ENCODE peak calls at places on chromosomes 6 and 20, in nine cellular contexts. One of them, this sample, is unnamed.

GRCh38 chr20:2825770-2826169 is 9.6 kb downstream of the TMEM239 start:
- DNase-seq in fibroblast of lung: no peak
- DNase-seq in NCI-H226: no peak
- DNase-seq in ovary: no peak
- DNase-seq in activated CD4-positive, alpha-beta T cell treated with anti-CD3 and anti-CD28 coated beads for 36 hours: no peak
- DNase-seq in adrenal gland: no peak
- DNase-seq in activated T-cell treated with anti-CD3 and anti-CD28 coated beads for 48 hours: no peak
- DNase-seq in caudate nucleus: no peak
- DNase-seq in breast epithelium: no peak
- DNase-seq in this sample: no peak

GRCh38 chr6:136592930-136593673 is 42.9 kb upstream of the MAP7 start:
- DNase-seq in ovary: no peak
- DNase-seq in activated T-cell treated with anti-CD3 and anti-CD28 coated beads for 48 hours: no peak
- DNase-seq in fibroblast of lung: peak; percentile 43
- DNase-seq in caudate nucleus: no peak
- DNase-seq in activated CD4-positive, alpha-beta T cell treated with anti-CD3 and anti-CD28 coated beads for 36 hours: no peak
- DNase-seq in NCI-H226: peak; percentile 66
- DNase-seq in breast epithelium: no peak
- DNase-seq in adrenal gland: no peak
- DNase-seq in this sample: no peak

GRCh38 chr6:165886169-165886568 is 223.1 kb upstream of the PDE10A start:
- DNase-seq in adrenal gland: no peak
- DNase-seq in caudate nucleus: no peak
- DNase-seq in activated CD4-positive, alpha-beta T cell treated with anti-CD3 and anti-CD28 coated beads for 36 hours: no peak
- DNase-seq in breast epithelium: no peak
- DNase-seq in ovary: no peak
- DNase-seq in fibroblast of lung: no peak
- DNase-seq in activated T-cell treated with anti-CD3 and anti-CD28 coated beads for 48 hours: no peak
- DNase-seq in NCI-H226: no peak
- DNase-seq in this sample: no peak

GRCh38 chr6:108559884-108560462 is 744 bp upstream of the FOXO3 start:
- DNase-seq in adrenal gland: peak; percentile 82
- DNase-seq in NCI-H226: peak; percentile 64
- DNase-seq in breast epithelium: peak; percentile 78
- DNase-seq in activated T-cell treated with anti-CD3 and anti-CD28 coated beads for 48 hours: peak; percentile 13
- DNase-seq in caudate nucleus: no peak
- DNase-seq in ovary: peak; percentile 81
- DNase-seq in activated CD4-positive, alpha-beta T cell treated with anti-CD3 and anti-CD28 coated beads for 36 hours: peak; percentile 44
- DNase-seq in fibroblast of lung: peak; percentile 81
- DNase-seq in this sample: no peak

GRCh38 chr20:6178537-6178936 is 55.7 kb upstream of the FERMT1 start:
- DNase-seq in breast epithelium: no peak
- DNase-seq in adrenal gland: no peak
- DNase-seq in caudate nucleus: no peak
- DNase-seq in activated CD4-positive, alpha-beta T cell treated with anti-CD3 and anti-CD28 coated beads for 36 hours: no peak
- DNase-seq in fibroblast of lung: peak; percentile 66
- DNase-seq in activated T-cell treated with anti-CD3 and anti-CD28 coated beads for 48 hours: no peak
- DNase-seq in NCI-H226: no peak
- DNase-seq in ovary: no peak
- DNase-seq in this sample: no peak

GRCh38 chr6:25913741-25914140 is 16.8 kb downstream of the SLC17A2 start:
- DNase-seq in activated CD4-positive, alpha-beta T cell treated with anti-CD3 and anti-CD28 coated beads for 36 hours: peak; percentile 44
- DNase-seq in adrenal gland: no peak
- DNase-seq in breast epithelium: no peak
- DNase-seq in ovary: no peak
- DNase-seq in fibroblast of lung: no peak
- DNase-seq in NCI-H226: no peak
- DNase-seq in caudate nucleus: no peak
- DNase-seq in activated T-cell treated with anti-CD3 and anti-CD28 coated beads for 48 hours: no peak
- DNase-seq in this sample: no peak

GRCh38 chr6:160831751-160832150 is 129.7 kb downstream of the PLG start:
- DNase-seq in breast epithelium: no peak
- DNase-seq in adrenal gland: no peak
- DNase-seq in caudate nucleus: no peak
- DNase-seq in activated T-cell treated with anti-CD3 and anti-CD28 coated beads for 48 hours: no peak
- DNase-seq in ovary: no peak
- DNase-seq in activated CD4-positive, alpha-beta T cell treated with anti-CD3 and anti-CD28 coated beads for 36 hours: no peak
- DNase-seq in NCI-H226: no peak
- DNase-seq in fibroblast of lung: no peak
- DNase-seq in this sample: no peak

GRCh38 chr6:7169296-7169721 is 61.5 kb downstream of the RREB1 start:
- DNase-seq in NCI-H226: no peak
- DNase-seq in activated CD4-positive, alpha-beta T cell treated with anti-CD3 and anti-CD28 coated beads for 36 hours: no peak
- DNase-seq in activated T-cell treated with anti-CD3 and anti-CD28 coated beads for 48 hours: no peak
- DNase-seq in ovary: peak; percentile 29
- DNase-seq in adrenal gland: peak; percentile 60
- DNase-seq in caudate nucleus: no peak
- DNase-seq in breast epithelium: no peak
- DNase-seq in fibroblast of lung: peak; percentile 66
- DNase-seq in this sample: peak; percentile 80

GRCh38 chr6:39166189-39166917 is 51.4 kb upstream of the SAYSD1 start:
- DNase-seq in caudate nucleus: no peak
- DNase-seq in NCI-H226: peak; percentile 38
- DNase-seq in activated CD4-positive, alpha-beta T cell treated with anti-CD3 and anti-CD28 coated beads for 36 hours: peak; percentile 93
- DNase-seq in fibroblast of lung: peak; percentile 51
- DNase-seq in activated T-cell treated with anti-CD3 and anti-CD28 coated beads for 48 hours: peak; percentile 80
- DNase-seq in adrenal gland: peak; percentile 82
- DNase-seq in breast epithelium: peak; percentile 59
- DNase-seq in ovary: peak; percentile 71
- DNase-seq in this sample: no peak

GRCh38 chr6:105510746-105511145 is 107.9 kb upstream of the PREP start:
- DNase-seq in adrenal gland: no peak
- DNase-seq in breast epithelium: no peak
- DNase-seq in activated CD4-positive, alpha-beta T cell treated with anti-CD3 and anti-CD28 coated beads for 36 hours: no peak
- DNase-seq in NCI-H226: peak; percentile 12
- DNase-seq in ovary: no peak
- DNase-seq in caudate nucleus: no peak
- DNase-seq in activated T-cell treated with anti-CD3 and anti-CD28 coated beads for 48 hours: no peak
- DNase-seq in fibroblast of lung: no peak
- DNase-seq in this sample: no peak

GRCh38 chr20:57703013-57703412 is 6.8 kb downstream of the PMEPA1 start:
- DNase-seq in breast epithelium: no peak
- DNase-seq in NCI-H226: no peak
- DNase-seq in fibroblast of lung: no peak
- DNase-seq in caudate nucleus: no peak
- DNase-seq in ovary: no peak
- DNase-seq in activated CD4-positive, alpha-beta T cell treated with anti-CD3 and anti-CD28 coated beads for 36 hours: no peak
- DNase-seq in adrenal gland: no peak
- DNase-seq in activated T-cell treated with anti-CD3 and anti-CD28 coated beads for 48 hours: no peak
- DNase-seq in this sample: no peak

GRCh38 chr6:149041953-149042352 is 275.6 kb upstream of the TAB2 start:
- DNase-seq in activated CD4-positive, alpha-beta T cell treated with anti-CD3 and anti-CD28 coated beads for 36 hours: no peak
- DNase-seq in adrenal gland: no peak
- DNase-seq in NCI-H226: no peak
- DNase-seq in breast epithelium: no peak
- DNase-seq in caudate nucleus: no peak
- DNase-seq in activated T-cell treated with anti-CD3 and anti-CD28 coated beads for 48 hours: no peak
- DNase-seq in fibroblast of lung: no peak
- DNase-seq in ovary: no peak
- DNase-seq in this sample: no peak

GRCh38 chr6:56799966-56800365 is 154.9 kb upstream of the BEND6 start:
- DNase-seq in activated CD4-positive, alpha-beta T cell treated with anti-CD3 and anti-CD28 coated beads for 36 hours: no peak
- DNase-seq in breast epithelium: no peak
- DNase-seq in ovary: no peak
- DNase-seq in NCI-H226: no peak
- DNase-seq in activated T-cell treated with anti-CD3 and anti-CD28 coated beads for 48 hours: no peak
- DNase-seq in fibroblast of lung: no peak
- DNase-seq in caudate nucleus: no peak
- DNase-seq in adrenal gland: no peak
- DNase-seq in this sample: no peak

GRCh38 chr20:48794360-48794759 is 33.4 kb downstream of the PREX1 start:
- DNase-seq in NCI-H226: no peak
- DNase-seq in ovary: no peak
- DNase-seq in caudate nucleus: peak; percentile 19
- DNase-seq in activated T-cell treated with anti-CD3 and anti-CD28 coated beads for 48 hours: no peak
- DNase-seq in adrenal gland: no peak
- DNase-seq in activated CD4-positive, alpha-beta T cell treated with anti-CD3 and anti-CD28 coated beads for 36 hours: no peak
- DNase-seq in fibroblast of lung: no peak
- DNase-seq in breast epithelium: no peak
- DNase-seq in this sample: no peak

GRCh38 chr20:5691918-5692618 is 58.1 kb upstream of the SHLD1 start:
- DNase-seq in fibroblast of lung: no peak
- DNase-seq in breast epithelium: no peak
- DNase-seq in adrenal gland: no peak
- DNase-seq in activated CD4-positive, alpha-beta T cell treated with anti-CD3 and anti-CD28 coated beads for 36 hours: peak; percentile 19
- DNase-seq in activated T-cell treated with anti-CD3 and anti-CD28 coated beads for 48 hours: no peak
- DNase-seq in NCI-H226: no peak
- DNase-seq in caudate nucleus: no peak
- DNase-seq in ovary: no peak
- DNase-seq in this sample: no peak

GRCh38 chr20:10558635-10559187 is 115.1 kb downstream of the JAG1 start:
- DNase-seq in adrenal gland: no peak
- DNase-seq in breast epithelium: no peak
- DNase-seq in NCI-H226: no peak
- DNase-seq in fibroblast of lung: peak; percentile 94
- DNase-seq in activated CD4-positive, alpha-beta T cell treated with anti-CD3 and anti-CD28 coated beads for 36 hours: peak; percentile 75
- DNase-seq in activated T-cell treated with anti-CD3 and anti-CD28 coated beads for 48 hours: peak; percentile 23
- DNase-seq in ovary: no peak
- DNase-seq in caudate nucleus: no peak
- DNase-seq in this sample: no peak

GRCh38 chr6:144334150-144334708 is 49.1 kb downstream of the UTRN start:
- DNase-seq in caudate nucleus: no peak
- DNase-seq in activated CD4-positive, alpha-beta T cell treated with anti-CD3 and anti-CD28 coated beads for 36 hours: peak; percentile 81
- DNase-seq in ovary: no peak
- DNase-seq in activated T-cell treated with anti-CD3 and anti-CD28 coated beads for 48 hours: peak; percentile 44
- DNase-seq in NCI-H226: no peak
- DNase-seq in adrenal gland: no peak
- DNase-seq in breast epithelium: no peak
- DNase-seq in fibroblast of lung: no peak
- DNase-seq in this sample: no peak

GRCh38 chr6:99507648-99508047 is 7.6 kb downstream of the USP45 start:
- DNase-seq in caudate nucleus: no peak
- DNase-seq in NCI-H226: no peak
- DNase-seq in adrenal gland: no peak
- DNase-seq in activated T-cell treated with anti-CD3 and anti-CD28 coated beads for 48 hours: no peak
- DNase-seq in activated CD4-positive, alpha-beta T cell treated with anti-CD3 and anti-CD28 coated beads for 36 hours: no peak
- DNase-seq in ovary: no peak
- DNase-seq in fibroblast of lung: no peak
- DNase-seq in breast epithelium: no peak
- DNase-seq in this sample: no peak

GRCh38 chr20:47355489-47356219 is 845 bp downstream of the ZMYND8 start:
- DNase-seq in breast epithelium: no peak
- DNase-seq in fibroblast of lung: no peak
- DNase-seq in activated T-cell treated with anti-CD3 and anti-CD28 coated beads for 48 hours: no peak
- DNase-seq in ovary: no peak
- DNase-seq in NCI-H226: no peak
- DNase-seq in caudate nucleus: peak; percentile 18
- DNase-seq in adrenal gland: no peak
- DNase-seq in activated CD4-positive, alpha-beta T cell treated with anti-CD3 and anti-CD28 coated beads for 36 hours: peak; percentile 37
- DNase-seq in this sample: no peak

GRCh38 chr6:125169058-125169457 is 15.5 kb downstream of the TPD52L1 start:
- DNase-seq in adrenal gland: peak; percentile 80
- DNase-seq in activated T-cell treated with anti-CD3 and anti-CD28 coated beads for 48 hours: no peak
- DNase-seq in breast epithelium: no peak
- DNase-seq in activated CD4-positive, alpha-beta T cell treated with anti-CD3 and anti-CD28 coated beads for 36 hours: no peak
- DNase-seq in NCI-H226: no peak
- DNase-seq in ovary: peak; percentile 45
- DNase-seq in caudate nucleus: no peak
- DNase-seq in fibroblast of lung: peak; percentile 52
- DNase-seq in this sample: no peak

GRCh38 chr20:48056218-48056617 is 270.9 kb upstream of the SULF2 start:
- DNase-seq in activated T-cell treated with anti-CD3 and anti-CD28 coated beads for 48 hours: no peak
- DNase-seq in adrenal gland: no peak
- DNase-seq in ovary: no peak
- DNase-seq in caudate nucleus: no peak
- DNase-seq in activated CD4-positive, alpha-beta T cell treated with anti-CD3 and anti-CD28 coated beads for 36 hours: no peak
- DNase-seq in fibroblast of lung: no peak
- DNase-seq in NCI-H226: no peak
- DNase-seq in breast epithelium: no peak
- DNase-seq in this sample: no peak

GRCh38 chr20:341682-342081 is 5.2 kb upstream of the NRSN2 start:
- DNase-seq in fibroblast of lung: peak; percentile 88
- DNase-seq in caudate nucleus: no peak
- DNase-seq in NCI-H226: peak; percentile 78
- DNase-seq in ovary: no peak
- DNase-seq in breast epithelium: no peak
- DNase-seq in adrenal gland: peak; percentile 37
- DNase-seq in activated CD4-positive, alpha-beta T cell treated with anti-CD3 and anti-CD28 coated beads for 36 hours: peak; percentile 80
- DNase-seq in activated T-cell treated with anti-CD3 and anti-CD28 coated beads for 48 hours: no peak
- DNase-seq in this sample: no peak

GRCh38 chr6:113530769-113531168 is 326.4 kb upstream of the MARCKS start:
- DNase-seq in adrenal gland: no peak
- DNase-seq in ovary: no peak
- DNase-seq in breast epithelium: no peak
- DNase-seq in caudate nucleus: no peak
- DNase-seq in fibroblast of lung: peak; percentile 69
- DNase-seq in activated T-cell treated with anti-CD3 and anti-CD28 coated beads for 48 hours: no peak
- DNase-seq in NCI-H226: peak; percentile 88
- DNase-seq in activated CD4-positive, alpha-beta T cell treated with anti-CD3 and anti-CD28 coated beads for 36 hours: no peak
- DNase-seq in this sample: no peak

GRCh38 chr6:41000248-41000647 is 38.8 kb downstream of the UNC5CL start:
- DNase-seq in ovary: no peak
- DNase-seq in NCI-H226: no peak
- DNase-seq in adrenal gland: no peak
- DNase-seq in breast epithelium: no peak
- DNase-seq in activated T-cell treated with anti-CD3 and anti-CD28 coated beads for 48 hours: no peak
- DNase-seq in caudate nucleus: no peak
- DNase-seq in activated CD4-positive, alpha-beta T cell treated with anti-CD3 and anti-CD28 coated beads for 36 hours: no peak
- DNase-seq in fibroblast of lung: no peak
- DNase-seq in this sample: no peak

GRCh38 chr20:36303831-36304230 is 2.3 kb upstream of the DLGAP4 start:
- DNase-seq in activated CD4-positive, alpha-beta T cell treated with anti-CD3 and anti-CD28 coated beads for 36 hours: no peak
- DNase-seq in breast epithelium: no peak
- DNase-seq in fibroblast of lung: no peak
- DNase-seq in NCI-H226: no peak
- DNase-seq in activated T-cell treated with anti-CD3 and anti-CD28 coated beads for 48 hours: no peak
- DNase-seq in ovary: no peak
- DNase-seq in adrenal gland: no peak
- DNase-seq in caudate nucleus: no peak
- DNase-seq in this sample: no peak

GRCh38 chr20:41738584-41739193 is 120.5 kb upstream of the CHD6 start:
- DNase-seq in activated CD4-positive, alpha-beta T cell treated with anti-CD3 and anti-CD28 coated beads for 36 hours: peak; percentile 74
- DNase-seq in breast epithelium: peak; percentile 23
- DNase-seq in adrenal gland: peak; percentile 47
- DNase-seq in ovary: no peak
- DNase-seq in caudate nucleus: peak; percentile 40
- DNase-seq in activated T-cell treated with anti-CD3 and anti-CD28 coated beads for 48 hours: peak; percentile 36
- DNase-seq in fibroblast of lung: peak; percentile 43
- DNase-seq in NCI-H226: peak; percentile 11
- DNase-seq in this sample: no peak

GRCh38 chr20:20443509-20443908 is 75.6 kb downstream of the INSM1 start:
- DNase-seq in NCI-H226: no peak
- DNase-seq in caudate nucleus: no peak
- DNase-seq in activated CD4-positive, alpha-beta T cell treated with anti-CD3 and anti-CD28 coated beads for 36 hours: no peak
- DNase-seq in adrenal gland: no peak
- DNase-seq in activated T-cell treated with anti-CD3 and anti-CD28 coated beads for 48 hours: no peak
- DNase-seq in fibroblast of lung: no peak
- DNase-seq in ovary: no peak
- DNase-seq in breast epithelium: no peak
- DNase-seq in this sample: no peak

GRCh38 chr6:107419747-107420146 is 39.6 kb downstream of the PDSS2 start:
- DNase-seq in fibroblast of lung: no peak
- DNase-seq in caudate nucleus: no peak
- DNase-seq in activated T-cell treated with anti-CD3 and anti-CD28 coated beads for 48 hours: no peak
- DNase-seq in activated CD4-positive, alpha-beta T cell treated with anti-CD3 and anti-CD28 coated beads for 36 hours: no peak
- DNase-seq in NCI-H226: no peak
- DNase-seq in ovary: no peak
- DNase-seq in breast epithelium: no peak
- DNase-seq in adrenal gland: no peak
- DNase-seq in this sample: no peak

GRCh38 chr6:68108243-68108835 is 526.7 kb upstream of the ADGRB3 start:
- DNase-seq in activated T-cell treated with anti-CD3 and anti-CD28 coated beads for 48 hours: no peak
- DNase-seq in adrenal gland: no peak
- DNase-seq in ovary: no peak
- DNase-seq in fibroblast of lung: peak; percentile 51
- DNase-seq in caudate nucleus: no peak
- DNase-seq in breast epithelium: no peak
- DNase-seq in NCI-H226: no peak
- DNase-seq in activated CD4-positive, alpha-beta T cell treated with anti-CD3 and anti-CD28 coated beads for 36 hours: no peak
- DNase-seq in this sample: no peak

GRCh38 chr6:166900956-166901607 is 55.3 kb downstream of the RNASET2 start:
- DNase-seq in ovary: no peak
- DNase-seq in adrenal gland: no peak
- DNase-seq in breast epithelium: no peak
- DNase-seq in fibroblast of lung: no peak
- DNase-seq in activated CD4-positive, alpha-beta T cell treated with anti-CD3 and anti-CD28 coated beads for 36 hours: no peak
- DNase-seq in caudate nucleus: no peak
- DNase-seq in activated T-cell treated with anti-CD3 and anti-CD28 coated beads for 48 hours: no peak
- DNase-seq in NCI-H226: no peak
- DNase-seq in this sample: no peak

GRCh38 chr6:167996424-167997199 is 859 bp upstream of the KIF25 start:
- DNase-seq in fibroblast of lung: no peak
- DNase-seq in activated CD4-positive, alpha-beta T cell treated with anti-CD3 and anti-CD28 coated beads for 36 hours: no peak
- DNase-seq in ovary: no peak
- DNase-seq in breast epithelium: no peak
- DNase-seq in NCI-H226: no peak
- DNase-seq in adrenal gland: no peak
- DNase-seq in caudate nucleus: no peak
- DNase-seq in activated T-cell treated with anti-CD3 and anti-CD28 coated beads for 48 hours: no peak
- DNase-seq in this sample: no peak

This sample was measured in ascending aorta.